ENCODE peak calls at places on chromosome 3, in eight cellular contexts. B, M, N, H, E, F, J and K are unnamed samples.

GRCh38 chr3:36738701-36739100 is 25.7 kb downstream of the DCLK3 start:
- DNase-seq in H (no peak), M (no peak), B (peak), F (no peak), J (no peak), N (peak), E (no peak), K (no peak)

GRCh38 chr3:146342971-146343370 is 92.1 kb upstream of the PLSCR4 start:
- DNase-seq in H (peak), E (no peak), N (no peak), B (no peak), F (no peak), J (no peak), M (no peak), K (no peak)

GRCh38 chr3:42608586-42608985 is 8.1 kb downstream of the NKTR start:
- DNase-seq in M (no peak), J (no peak), N (peak), B (no peak), F (no peak), H (peak), E (no peak), K (no peak)

GRCh38 chr3:38992117-38992779 is 59.5 kb downstream of the SCN11A start:
- DNase-seq in F (no peak), E (no peak), B (no peak), M (no peak), N (no peak), J (peak), H (peak), K (no peak)

GRCh38 chr3:111691293-111691909 is 96.3 kb upstream of the ZBED2 start:
- DNase-seq in J (peak), N (no peak), F (no peak), M (no peak), E (no peak), H (peak), B (no peak), K (no peak)

GRCh38 chr3:115624029-115624645 is 827 bp downstream of the GAP43 start:
- DNase-seq in E (no peak), F (no peak), J (no peak), H (no peak), M (no peak), B (no peak), N (no peak), K (no peak)

GRCh38 chr3:535566-536416 is 339.2 kb downstream of the CHL1 start:
- DNase-seq in E (no peak), J (no peak), N (no peak), F (no peak), M (peak), H (peak), B (no peak), K (no peak)

GRCh38 chr3:124558898-124559649 is 171.2 kb upstream of the UMPS start:
- DNase-seq in H (peak), E (no peak), F (peak), J (peak), B (peak), N (peak), M (peak), K (peak)

GRCh38 chr3:17420668-17421067 is 321.8 kb downstream of the TBC1D5 start:
- DNase-seq in E (no peak), N (no peak), B (no peak), M (no peak), J (no peak), F (no peak), H (peak), K (no peak)

GRCh38 chr3:171088984-171089754 is 62.6 kb upstream of the SLC2A2 start:
- DNase-seq in H (peak), N (no peak), M (no peak), J (no peak), E (no peak), F (no peak), B (peak), K (no peak)

GRCh38 chr3:98826126-98826525 is 63.0 kb downstream of the ST3GAL6 start:
- DNase-seq in F (no peak), M (no peak), N (no peak), E (no peak), H (no peak), J (no peak), B (no peak), K (no peak)

GRCh38 chr3:72487078-72487765 is 361.0 kb downstream of the SHQ1 start:
- DNase-seq in F (peak), E (no peak), B (peak), M (peak), H (peak), N (peak), J (peak), K (peak)

GRCh38 chr3:155497930-155498647 is 204.6 kb upstream of the STRIT1 start:
- DNase-seq in B (no peak), F (no peak), M (no peak), J (peak), E (no peak), H (peak), N (no peak), K (no peak)

GRCh38 chr3:50132421-50133282 is 22.5 kb upstream of the SEMA3F start:
- DNase-seq in J (no peak), E (no peak), M (no peak), B (no peak), N (no peak), F (no peak), H (no peak), K (no peak)

GRCh38 chr3:108946292-108947290 is 7.1 kb downstream of the GUCA1C start:
- DNase-seq in B (no peak), J (no peak), F (no peak), E (no peak), M (no peak), N (no peak), H (peak), K (no peak)

GRCh38 chr3:195701042-195701910 is 19.5 kb upstream of the MUC20 start:
- DNase-seq in J (no peak), F (no peak), B (no peak), M (no peak), E (no peak), H (no peak), N (no peak), K (no peak)

GRCh38 chr3:170697131-170697530 is 111.3 kb upstream of the SLC7A14 start:
- DNase-seq in H (no peak), E (no peak), M (no peak), F (no peak), N (no peak), B (no peak), J (no peak), K (no peak)

GRCh38 chr3:100634493-100635272 is 25.3 kb downstream of the ADGRG7 start:
- DNase-seq in H (peak), J (no peak), N (no peak), F (no peak), E (peak), M (peak), B (no peak), K (no peak)

GRCh38 chr3:112752092-112752512 is 94.6 kb downstream of the CD200R1L start:
- DNase-seq in H (peak), B (no peak), J (no peak), M (no peak), E (no peak), N (no peak), F (no peak), K (no peak)

GRCh38 chr3:56801151-56801596 is 575 bp downstream of the ARHGEF3 start:
- DNase-seq in H (no peak), B (peak), M (no peak), E (no peak), J (no peak), F (no peak), N (peak), K (peak)

GRCh38 chr3:125003369-125003853 is 52.4 kb downstream of the HEG1 start:
- DNase-seq in H (peak), J (no peak), F (no peak), E (no peak), M (peak), N (peak), B (peak), K (no peak)

GRCh38 chr3:170703121-170703588 is 117.3 kb upstream of the SLC7A14 start:
- DNase-seq in E (no peak), M (no peak), F (no peak), B (peak), H (peak), J (no peak), N (no peak), K (no peak)

GRCh38 chr3:12343091-12343494 is 54.2 kb downstream of the PPARG start:
- DNase-seq in H (peak), J (no peak), N (no peak), M (no peak), B (no peak), E (no peak), F (no peak), K (no peak)

GRCh38 chr3:72405943-72406585 is 442.2 kb downstream of the SHQ1 start:
- DNase-seq in B (peak), E (no peak), H (no peak), F (no peak), N (peak), J (no peak), M (no peak), K (peak)

GRCh38 chr3:171950373-171950772 is 89.0 kb upstream of the FNDC3B start:
- DNase-seq in J (peak), E (no peak), M (no peak), H (peak), F (no peak), N (no peak), B (no peak), K (no peak)

GRCh38 chr3:10224794-10225660 is 23.2 kb upstream of the TATDN2 start:
- DNase-seq in H (peak), E (no peak), N (peak), F (peak), J (peak), B (peak), M (peak), K (peak)

GRCh38 chr3:184299488-184300376 is 691 bp downstream of the PSMD2 start:
- DNase-seq in F (no peak), E (no peak), B (no peak), M (no peak), N (no peak), J (no peak), H (peak), K (no peak)

GRCh38 chr3:193662757-193663322 is 69.8 kb downstream of the OPA1 start:
- DNase-seq in F (no peak), H (no peak), N (no peak), B (peak), J (no peak), M (no peak), E (no peak), K (no peak)

GRCh38 chr3:89145995-89146394 is 38.6 kb downstream of the EPHA3 start:
- DNase-seq in H (peak), N (peak), B (no peak), E (no peak), M (no peak), J (no peak), F (no peak), K (no peak)

GRCh38 chr3:11583638-11584046 is 60.1 kb downstream of the VGLL4 start:
- DNase-seq in H (peak), E (no peak), N (no peak), J (no peak), F (no peak), M (no peak), B (no peak), K (no peak)

GRCh38 chr3:56005196-56005805 is 463.0 kb downstream of the ERC2 start:
- DNase-seq in J (no peak), M (no peak), F (no peak), B (no peak), H (no peak), N (no peak), E (no peak), K (no peak)

GRCh38 chr3:99962703-99963102 is 145.0 kb downstream of the CMSS1 start:
- DNase-seq in B (no peak), H (peak), E (no peak), M (no peak), N (no peak), F (no peak), J (no peak), K (no peak)

GRCh38 chr3:18745472-18745871 is 320.3 kb upstream of the SATB1 start:
- DNase-seq in F (no peak), B (no peak), E (no peak), N (no peak), M (no peak), H (no peak), J (no peak), K (no peak)

GRCh38 chr3:142647856-142648255 is 51.7 kb downstream of the PLS1 start:
- DNase-seq in E (no peak), H (peak), J (peak), M (peak), F (no peak), N (no peak), B (no peak), K (no peak)

GRCh38 chr3:105527949-105528348 is 161.2 kb downstream of the ALCAM start:
- DNase-seq in J (no peak), B (no peak), M (no peak), F (no peak), H (peak), N (no peak), E (no peak), K (no peak)

GRCh38 chr3:42440924-42441323 is 30.5 kb upstream of the LYZL4 start:
- DNase-seq in J (no peak), B (no peak), H (no peak), N (no peak), E (no peak), F (no peak), M (no peak), K (no peak)

GRCh38 chr3:119305271-119305670 is 11.1 kb downstream of the ARHGAP31 start:
- DNase-seq in N (no peak), H (no peak), E (no peak), M (no peak), B (no peak), J (no peak), F (no peak), K (no peak)

GRCh38 chr3:169241928-169242751 is 421.4 kb downstream of the MECOM start:
- DNase-seq in B (no peak), F (no peak), M (no peak), H (peak), J (no peak), N (no peak), E (no peak), K (no peak)
- H3K4me3 ChIP-seq in B (no peak), F (peak), M (no peak), H (peak), J (peak), N (peak), E (no peak), K (no peak)

GRCh38 chr3:79167651-79168416 is 600.0 kb downstream of the ROBO1 start:
- DNase-seq in N (no peak), F (no peak), E (no peak), J (no peak), H (peak), M (no peak), B (no peak), K (no peak)
- TF ChIP-seq POLR2A in N (no peak), F (no peak), E (no peak), J (no peak), H (no peak), M (no peak), B (no peak), K (no peak)

DNA sequence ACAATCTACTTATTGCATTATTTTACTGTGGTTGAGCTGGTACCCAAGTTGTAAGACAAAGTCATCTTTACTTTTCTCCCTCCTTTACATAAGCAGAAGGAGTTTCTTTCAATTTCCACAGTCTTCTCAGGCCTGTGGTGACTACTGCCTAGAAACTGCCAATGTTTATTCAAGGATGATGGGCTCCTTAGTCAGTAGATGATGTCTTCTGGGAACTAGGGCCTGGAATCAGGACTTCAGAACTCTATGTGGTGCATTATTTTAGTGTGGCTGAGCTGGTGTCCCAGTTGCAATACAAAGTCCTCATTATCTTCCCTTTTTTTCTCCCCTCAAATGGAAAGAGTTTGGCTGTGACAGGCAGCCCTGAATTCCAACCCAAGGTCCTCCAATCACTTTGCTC is 1762.5 kb downstream of the SI start:
- DNase-seq in F (no peak), H (no peak), J (no peak), M (no peak), E (no peak), N (no peak), B (no peak), K (no peak)
- H3K4me3 ChIP-seq in F (no peak), H (no peak), J (no peak), M (no peak), E (no peak), N (no peak), B (no peak), K (no peak)

GRCh38 chr3:182795383-182795782 is 2.1 kb downstream of the ATP11B start:
- DNase-seq in B (no peak), E (no peak), J (no peak), M (peak), F (no peak), N (no peak), H (no peak), K (no peak)

GRCh38 chr3:182792901-182793662 is at the start of gene ATP11B:
- DNase-seq in J (peak), B (peak), N (peak), E (no peak), M (peak), F (peak), H (peak), K (peak)

GRCh38 chr3:182794806-182795369 is 1.6 kb downstream of the ATP11B start:
- DNase-seq in M (no peak), F (no peak), B (no peak), N (no peak), H (peak), E (no peak), J (no peak), K (no peak)

GRCh38 chr3:182794455-182794773 is 1.1 kb downstream of the ATP11B start:
- DNase-seq in H (no peak), F (no peak), M (no peak), N (no peak), B (no peak), E (no peak), J (no peak), K (no peak)

GRCh38 chr3:182793663-182794454 is 555 bp downstream of the ATP11B start:
- DNase-seq in H (peak), B (peak), F (no peak), M (peak), J (peak), E (no peak), N (peak), K (peak)
- TF ChIP-seq POLR2A in H (peak), B (peak), F (no peak), M (peak), J (no peak), E (peak), N (no peak), K (no peak)

GRCh38 chr3:158768881-158769518 is 32.9 kb upstream of the MFSD1 start:
- DNase-seq in H (peak), B (no peak), J (no peak), E (no peak), F (no peak), M (peak), N (peak), K (peak)
- H3K4me3 ChIP-seq in H (no peak), B (no peak), J (no peak), E (no peak), F (no peak), M (no peak), N (peak), K (no peak)

GRCh38 chr3:52705688-52706686 is at the start of the genes GLT8D1 and SPCS1:
- DNase-seq in E (no peak), H (peak), F (peak), B (peak), J (peak), M (peak), N (peak), K (peak)
- TF ChIP-seq POLR2A in E (peak), H (peak), F (peak), B (peak), J (peak), M (peak), N (peak), K (no peak)

DNA sequence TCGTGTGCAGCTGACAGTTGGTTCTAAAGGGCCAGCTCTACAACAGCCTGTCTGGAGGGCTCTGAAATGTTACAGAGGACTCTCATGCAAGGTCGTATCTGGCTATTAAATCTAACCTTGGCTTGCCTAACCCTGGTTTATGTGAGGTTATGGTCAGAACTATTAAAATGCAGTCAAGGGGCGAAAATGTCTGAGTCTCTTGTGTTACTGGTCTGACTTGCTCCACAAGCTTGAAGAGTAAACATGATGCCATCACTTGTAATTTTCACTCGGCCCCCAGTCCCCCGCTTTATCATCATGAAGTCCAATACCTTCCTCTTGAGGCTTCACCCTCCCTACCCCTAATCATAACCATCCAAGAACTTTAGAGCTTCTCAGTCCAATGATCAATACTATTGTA is 9.4 kb downstream of the ENTPD3 start:
- DNase-seq in M (no peak), E (no peak), J (no peak), H (no peak), B (no peak), F (no peak), N (no peak), K (no peak)
- H3K4me3 ChIP-seq in M (no peak), E (no peak), J (no peak), H (no peak), B (no peak), F (no peak), N (no peak), K (no peak)

DNA sequence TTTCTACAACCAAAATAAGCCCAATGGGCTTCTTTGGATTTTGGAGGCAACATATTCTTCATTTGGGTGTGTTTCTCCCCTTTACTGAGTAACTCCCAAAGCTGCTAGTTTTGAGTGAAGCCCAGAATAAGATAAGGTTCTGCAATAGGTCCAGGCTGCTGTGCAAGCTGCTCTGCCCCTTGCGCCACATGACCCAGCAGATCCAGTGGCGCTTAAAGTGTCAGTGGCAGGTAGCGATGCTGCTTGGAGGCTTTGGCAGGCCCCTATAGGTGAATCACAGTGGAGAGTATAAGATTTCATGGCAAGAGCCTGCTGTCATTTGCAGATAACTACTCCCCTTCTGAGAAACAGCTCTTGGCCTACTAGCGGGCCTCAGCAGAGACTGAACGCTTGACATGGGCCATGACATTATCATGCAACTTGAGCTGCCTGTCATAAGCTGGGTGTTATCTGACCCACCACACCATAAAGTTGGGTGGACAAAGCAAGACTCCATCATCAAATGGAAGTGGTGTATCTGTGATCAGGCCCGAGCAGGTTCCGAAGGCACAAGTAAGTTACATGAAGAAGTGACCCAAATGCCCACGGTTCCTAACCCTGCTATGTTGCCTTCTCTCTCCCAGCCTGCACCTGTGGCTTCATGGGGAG is 88.4 kb upstream of the OXTR start:
- DNase-seq in H (no peak), E (no peak), F (no peak), N (no peak), J (no peak), M (no peak), B (no peak), K (no peak)
- TF ChIP-seq POLR2A in H (no peak), E (no peak), F (no peak), N (no peak), J (no peak), M (no peak), B (no peak), K (no peak)

GRCh38 chr3:162704991-162705390 is 1208.4 kb downstream of the OTOL1 start:
- DNase-seq in E (no peak), M (no peak), J (no peak), H (no peak), B (no peak), N (no peak), F (no peak), K (no peak)
- H3K4me3 ChIP-seq in E (no peak), M (no peak), J (no peak), H (no peak), B (no peak), N (no peak), F (no peak), K (no peak)

GRCh38 chr3:20040476-20041196 is 390 bp downstream of the KAT2B start:
- DNase-seq in E (no peak), J (peak), H (peak), M (peak), B (peak), N (peak), F (peak), K (peak)
- TF ChIP-seq POLR2A in E (peak), J (no peak), H (no peak), M (peak), B (no peak), N (peak), F (no peak), K (no peak)